ENCODE peak calls at places on chromosomes 6 and 20, in seven cellular contexts. D is HCT116, W is GM12878, K is SK-N-SH, U is H1, X is K562, Z is HepG2. A is an unnamed sample. For H3K4me1, the result is how much of the 10 kb centered on the place peaks cover.

GRCh38 chr20:57921701-57922482 is 212.1 kb upstream of the PMEPA1 start:
- DNase-seq in D (no peak), W (no peak), K (no peak), U (no peak), X (no peak), Z (no peak), A (no peak)

GRCh38 chr6:111926731-111927302 is 53.6 kb upstream of the FYN start:
- DNase-seq in D (no peak), W (no peak), K (no peak), U (no peak), X (no peak), Z (no peak), A (no peak)

GRCh38 chr6:29724937-29725869 is 2.0 kb downstream of the HLA-F start:
- DNase-seq in D (no peak), W (no peak), K (no peak), U (no peak), X (no peak), Z (no peak), A (no peak)

GRCh38 chr6:118529756-118530155 is 18.3 kb upstream of the PLN start:
- DNase-seq in D (no peak), W (no peak), K (no peak), U (no peak), X (no peak), Z (no peak), A (no peak)

GRCh38 chr20:4150095-4150492 is 134.7 kb upstream of the RNF24 start:
- DNase-seq in D (no peak), W (no peak), K (no peak), U (no peak), X (no peak), Z (no peak), A (no peak)

GRCh38 chr20:62795023-62795761 is 1.1 kb upstream of the MRGBP start:
- DNase-seq in D (no peak), W (no peak), K (peak), U (no peak), X (peak), Z (peak), A (no peak)

GRCh38 chr20:63273635-63274380 is 1.2 kb downstream of the ARFGAP1 start:
- DNase-seq in D (no peak), W (no peak), K (no peak), U (no peak), X (peak), Z (peak), A (no peak)

GRCh38 chr6:86724695-86725094 is 212.6 kb upstream of the HTR1E start:
- DNase-seq in D (no peak), W (no peak), K (no peak), U (no peak), X (no peak), Z (no peak), A (no peak)

GRCh38 chr20:10448270-10449156 is 13.4 kb downstream of the SLX4IP start:
- DNase-seq in D (no peak), W (no peak), K (no peak), U (no peak), X (no peak), Z (no peak), A (no peak)

GRCh38 chr20:38060536-38060935 is 27.0 kb downstream of the RPRD1B start:
- DNase-seq in D (no peak), W (no peak), K (no peak), U (peak), X (no peak), Z (no peak), A (peak)

GRCh38 chr6:17932362-17932852 is 55.0 kb downstream of the KIF13A start:
- DNase-seq in D (no peak), W (no peak), K (no peak), U (no peak), X (peak), Z (peak), A (no peak)

GRCh38 chr20:50245561-50246366 is 55.1 kb downstream of the CEBPB start:
- DNase-seq in D (peak), W (no peak), K (no peak), U (no peak), X (no peak), Z (no peak), A (no peak)

GRCh38 chr6:131867744-131868143 is 59.9 kb downstream of the ENPP1 start:
- DNase-seq in D (no peak), W (no peak), K (no peak), U (no peak), X (no peak), Z (peak), A (no peak)

GRCh38 chr6:157982297-157982579 is 575 bp downstream of the SYNJ2 start:
- DNase-seq in D (no peak), W (no peak), K (no peak), U (no peak), X (peak), Z (peak), A (no peak)

GRCh38 chr6:42392871-42393270 is 58.9 kb downstream of the TRERF1 start:
- DNase-seq in D (no peak), W (no peak), K (no peak), U (no peak), X (no peak), Z (no peak), A (no peak)

GRCh38 chr6:42391441-42391840 is 60.3 kb downstream of the TRERF1 start:
- DNase-seq in D (no peak), W (no peak), K (no peak), U (no peak), X (no peak), Z (no peak), A (no peak)

GRCh38 chr6:42388046-42388445 is 63.7 kb downstream of the TRERF1 start:
- DNase-seq in D (no peak), W (no peak), K (no peak), U (no peak), X (no peak), Z (no peak), A (no peak)

GRCh38 chr6:42393339-42393738 is 58.4 kb downstream of the TRERF1 start:
- DNase-seq in D (no peak), W (no peak), K (no peak), U (no peak), X (no peak), Z (no peak), A (no peak)

DNA sequence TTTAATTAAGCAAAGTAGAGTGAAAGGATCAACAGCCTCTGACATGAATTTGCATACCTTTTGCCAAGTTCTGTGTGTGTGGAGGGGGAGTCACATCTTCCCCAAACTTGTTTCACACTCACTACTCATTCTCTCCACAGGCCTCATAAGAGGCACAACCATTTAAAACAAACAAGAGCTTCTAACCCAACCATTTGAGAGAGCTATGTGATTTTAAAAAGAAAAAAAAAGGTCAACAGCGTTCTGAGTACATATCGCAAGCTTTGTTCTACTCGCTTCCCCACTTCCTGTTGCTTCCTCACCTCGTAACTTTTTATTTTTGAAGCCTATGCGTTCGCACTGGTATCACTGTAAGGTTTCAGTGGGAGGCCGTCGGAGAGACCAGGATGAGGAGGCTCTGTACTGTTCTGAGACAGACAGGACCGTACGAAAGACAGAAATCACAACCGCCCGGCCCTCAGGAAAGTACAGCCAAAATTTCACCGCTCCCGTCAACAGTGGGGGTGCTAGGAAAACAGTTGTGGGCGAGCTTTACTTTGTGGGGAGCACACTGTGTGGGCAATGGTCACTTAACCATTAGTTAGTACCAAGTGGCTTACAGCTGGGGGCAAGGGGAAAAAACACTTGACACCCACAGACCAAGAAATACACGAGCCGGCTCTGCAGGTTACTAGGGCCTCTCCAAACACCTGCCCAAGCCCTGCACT is 61.3 kb downstream of the TRERF1 start:
- DNase-seq in D (no peak), W (no peak), K (no peak), U (no peak), X (no peak), Z (no peak), A (no peak)
- H3K4me1 ChIP-seq in D (under half), W (under half), K (under half), U (under half), X (under half), Z (under half), A (under half)

GRCh38 chr6:41201784-41202181 is 834 bp upstream of the TREML2 start:
- DNase-seq in D (no peak), W (no peak), K (no peak), U (no peak), X (peak), Z (no peak), A (no peak)
- H3K9ac ChIP-seq in D (no peak), W (peak), K (no peak), U (no peak), X (peak), Z (no peak), A (no peak)

DNA sequence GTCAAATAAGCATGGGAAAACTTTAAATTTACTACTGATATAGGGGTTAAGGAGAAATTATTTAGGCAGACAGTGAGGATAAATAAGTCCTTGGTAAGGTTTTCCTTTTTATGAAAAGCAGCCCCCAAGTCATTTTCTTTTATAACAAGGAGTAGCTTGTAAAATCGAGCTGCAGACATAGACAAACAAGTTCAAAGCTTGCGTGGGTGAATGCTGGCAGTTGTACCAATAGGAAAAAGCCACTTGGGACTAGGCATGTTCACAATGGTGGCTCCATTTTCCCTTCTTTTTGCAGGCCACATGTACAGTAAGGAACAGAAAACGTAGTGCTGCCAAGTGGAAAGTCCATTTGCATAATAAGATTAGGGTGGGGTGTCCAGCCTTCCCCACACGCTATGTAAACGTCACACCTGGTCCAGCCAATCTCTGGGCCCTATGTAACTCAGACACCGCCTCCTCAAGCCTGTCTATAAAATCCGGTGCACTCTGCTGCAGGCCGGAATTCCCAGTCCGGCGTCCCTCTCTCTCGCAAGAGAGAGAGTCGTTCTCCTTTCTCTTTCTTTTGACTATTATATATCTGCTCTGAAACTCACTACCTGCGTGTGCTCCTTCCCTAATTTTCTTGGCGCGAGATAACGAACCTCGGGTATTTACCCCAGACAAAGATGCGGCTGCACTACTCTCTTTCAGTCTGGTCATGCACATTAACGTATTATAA is 217.1 kb upstream of the MAN1A1 start:
- DNase-seq in D (no peak), W (no peak), K (no peak), U (no peak), X (peak), Z (no peak), A (no peak)
- TF ChIP-seq YY1 in D (no peak), W (no peak), K (no peak), U (no peak), X (no peak), Z (no peak), A (no peak)

DNA sequence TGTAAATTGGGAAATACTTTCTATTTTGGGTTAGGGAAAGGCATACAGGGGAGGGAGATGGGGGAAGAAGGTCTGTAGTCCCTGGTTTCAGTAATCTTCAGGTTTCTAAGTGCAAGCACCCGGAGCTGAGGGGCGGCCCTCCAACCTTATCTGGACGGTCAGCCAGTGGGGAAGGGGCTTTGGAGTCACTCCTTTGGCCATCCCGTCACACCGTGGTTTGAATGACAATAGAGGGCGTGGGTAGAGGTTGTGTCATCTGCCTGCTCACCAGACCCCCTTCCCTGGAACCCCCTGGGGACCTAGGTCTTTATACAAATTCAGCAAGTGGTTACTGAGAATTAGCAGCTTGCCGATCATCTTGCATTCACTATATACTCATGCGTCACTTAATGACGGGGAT is 29.0 kb downstream of the STK35 start:
- DNase-seq in D (no peak), W (no peak), K (no peak), U (no peak), X (no peak), Z (no peak), A (peak)
- H3K4me1 ChIP-seq in D (under half), W (under half), K (under half), U (under half), X (under half), Z (under half), A (under half)

GRCh38 chr6:3137057-3137777 is 18.7 kb downstream of the BPHL start:
- DNase-seq in D (no peak), W (no peak), K (no peak), U (no peak), X (no peak), Z (no peak), A (no peak)
- H3K9ac ChIP-seq in D (no peak), W (no peak), K (no peak), U (no peak), X (no peak), Z (peak), A (no peak)

GRCh38 chr6:2476376-2476775 is 231.0 kb upstream of the GMDS start:
- DNase-seq in D (peak), W (no peak), K (no peak), U (no peak), X (no peak), Z (no peak), A (no peak)
- TF ChIP-seq YY1 in D (no peak), W (no peak), K (no peak), U (no peak), X (no peak), Z (no peak), A (no peak)

GRCh38 chr6:14695579-14695978 is 550.3 kb upstream of the JARID2 start:
- DNase-seq in D (no peak), W (no peak), K (peak), U (no peak), X (no peak), Z (no peak), A (no peak)
- H3K4me1 ChIP-seq in D (under half), W (under half), K (under half), U (under half), X (under half), Z (under half), A (under half)

GRCh38 chr6:105087571-105088211 is 92.1 kb downstream of the POPDC3 start:
- DNase-seq in D (peak), W (peak), K (peak), U (no peak), X (peak), Z (peak), A (peak)

GRCh38 chr6:105095139-105095538 is 84.7 kb downstream of the POPDC3 start:
- DNase-seq in D (no peak), W (no peak), K (no peak), U (no peak), X (no peak), Z (no peak), A (no peak)

GRCh38 chr6:105094133-105094640 is 85.6 kb downstream of the POPDC3 start:
- DNase-seq in D (no peak), W (no peak), K (no peak), U (no peak), X (no peak), Z (no peak), A (no peak)

DNA sequence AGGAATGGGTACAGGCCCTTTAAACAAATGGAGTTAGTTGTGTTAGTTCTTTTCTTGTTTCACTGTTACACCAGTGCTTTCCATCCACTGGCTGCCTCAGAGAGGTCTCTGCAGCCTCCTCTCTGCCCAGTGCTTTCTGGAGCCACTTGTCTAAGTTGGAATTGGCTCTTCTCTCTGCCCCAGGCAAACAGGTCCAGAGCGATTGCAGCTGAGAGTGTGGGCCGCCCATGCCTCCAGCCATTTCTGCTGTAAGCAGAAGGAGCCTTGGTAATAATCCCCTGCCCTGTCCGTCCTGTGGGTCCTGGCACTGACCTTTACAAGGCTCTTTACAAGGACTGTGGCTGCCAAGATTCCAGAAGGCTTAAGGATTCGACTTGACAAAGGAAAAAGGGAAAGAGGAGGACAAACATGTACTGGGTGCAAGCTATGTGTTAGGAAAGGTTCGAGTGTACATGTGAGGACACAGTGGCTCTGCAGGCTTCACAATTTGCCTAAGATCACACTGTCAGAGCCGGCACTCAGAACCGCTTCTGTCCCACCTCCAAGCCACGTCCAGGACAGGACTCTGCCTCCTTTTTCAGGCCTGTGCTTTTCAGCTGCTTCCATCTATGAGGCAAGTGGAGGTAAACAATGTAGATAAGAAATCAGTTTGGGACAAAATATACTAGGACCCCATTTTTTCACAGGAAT is 88.5 kb downstream of the POPDC3 start:
- DNase-seq in D (no peak), W (no peak), K (no peak), U (no peak), X (no peak), Z (no peak), A (no peak)
- H3K9ac ChIP-seq in D (no peak), W (no peak), K (no peak), U (no peak), X (no peak), Z (no peak), A (no peak)